ENCODE peak calls at places on chromosome 3, in four cellular contexts. T, N, Y and B are unnamed samples.

GRCh38 chr3:182682263-182683229 is 110.8 kb upstream of the ATP11B start:
- DNase-seq in T (peak), Y (peak), N (no peak), B (peak)

GRCh38 chr3:186060222-186060621 is 48.7 kb downstream of the ETV5 start:
- DNase-seq in N (no peak), T (no peak), Y (no peak), B (no peak)

GRCh38 chr3:84547971-84548970 is 410.5 kb upstream of the CADM2 start:
- DNase-seq in T (no peak), Y (peak), N (no peak), B (no peak)

GRCh38 chr3:159356606-159357005 is 554.8 kb downstream of the MFSD1 start:
- DNase-seq in N (no peak), Y (no peak), T (no peak), B (no peak)

GRCh38 chr3:189974372-189974771 is 146.3 kb downstream of the P3H2 start:
- DNase-seq in Y (no peak), T (no peak), N (no peak), B (no peak)

GRCh38 chr3:132001036-132001435 is 33.8 kb downstream of the CPNE4 start:
- DNase-seq in N (no peak), T (no peak), Y (no peak), B (no peak)

GRCh38 chr3:196837819-196838420 is 29.8 kb upstream of the SENP5 start:
- DNase-seq in T (peak), N (peak), Y (peak), B (peak)

GRCh38 chr3:1026395-1026794 is 66.4 kb upstream of the CNTN6 start:
- DNase-seq in Y (no peak), N (no peak), T (no peak), B (no peak)

GRCh38 chr3:105483476-105483875 is 116.8 kb downstream of the ALCAM start:
- DNase-seq in T (no peak), Y (no peak), N (no peak), B (no peak)

GRCh38 chr3:72231439-72232196 is 446.7 kb upstream of the PROK2 start:
- DNase-seq in Y (peak), N (no peak), T (no peak), B (no peak)

GRCh38 chr3:81829946-81830345 is 68.5 kb upstream of the GBE1 start:
- DNase-seq in Y (no peak), N (no peak), T (no peak), B (no peak)

GRCh38 chr3:183490211-183490601 is 61.8 kb upstream of the MCF2L2 start:
- DNase-seq in N (no peak), Y (no peak), T (no peak), B (peak)

GRCh38 chr3:194867270-194867983 is 181.7 kb downstream of the FAM43A start:
- DNase-seq in N (no peak), Y (no peak), T (no peak), B (no peak)

GRCh38 chr3:46861293-46861995 is 1.8 kb downstream of the MYL3 start:
- DNase-seq in T (no peak), N (no peak), Y (peak), B (no peak)

GRCh38 chr3:104474011-104474410 is 892.7 kb upstream of the ALCAM start:
- DNase-seq in T (no peak), Y (no peak), N (no peak), B (no peak)

GRCh38 chr3:181210275-181210674 is 220.7 kb upstream of the DNAJC19 start:
- DNase-seq in T (peak), N (no peak), Y (peak), B (peak)

GRCh38 chr3:50525191-50525590 is 21.8 kb upstream of the CACNA2D2 start:
- DNase-seq in N (no peak), Y (no peak), T (no peak), B (no peak)

GRCh38 chr3:166362698-166363097 is 525.5 kb upstream of the BCHE start:
- DNase-seq in N (no peak), T (no peak), Y (no peak), B (no peak)

GRCh38 chr3:119011528-119011927 is 23.1 kb downstream of the IGSF11 start:
- DNase-seq in N (no peak), Y (no peak), T (no peak), B (no peak)

GRCh38 chr3:125168711-125169410 is 43.7 kb downstream of the SLC12A8 start:
- DNase-seq in Y (no peak), T (no peak), N (no peak), B (peak)

GRCh38 chr3:129226374-129226773 is 23.0 kb upstream of the COPG1 start:
- DNase-seq in N (no peak), Y (no peak), T (peak), B (peak)

GRCh38 chr3:172173316-172174271 is 134.2 kb downstream of the FNDC3B start:
- DNase-seq in N (no peak), Y (no peak), T (no peak), B (no peak)

GRCh38 chr3:51966016-51966415 is 1.2 kb downstream of the PCBP4 start:
- DNase-seq in Y (no peak), N (no peak), T (no peak), B (no peak)
- H3K4me3 ChIP-seq in Y (peak), N (peak), T (no peak), B (no peak)

GRCh38 chr3:156551746-156552145 is 3.2 kb downstream of the SSR3 start:
- DNase-seq in Y (no peak), N (peak), T (peak), B (peak)
- H3K4me3 ChIP-seq in Y (no peak), N (peak), T (peak), B (peak)

GRCh38 chr3:143973352-143974021 is 1.9 kb downstream of the DIPK2A start:
- DNase-seq in Y (peak), T (peak), N (no peak), B (peak)

GRCh38 chr3:143975549-143976152 is 4.0 kb downstream of the DIPK2A start:
- DNase-seq in N (peak), T (peak), Y (peak), B (peak)

GRCh38 chr3:143972495-143973351 is 1.1 kb downstream of the DIPK2A start:
- DNase-seq in N (peak), Y (peak), T (peak), B (peak)

GRCh38 chr3:143974181-143974876 is 2.7 kb downstream of the DIPK2A start:
- DNase-seq in T (no peak), N (no peak), Y (no peak), B (peak)

GRCh38 chr3:143974877-143975238 is 3.2 kb downstream of the DIPK2A start:
- DNase-seq in T (no peak), Y (no peak), N (no peak), B (peak)
- H3K4me3 ChIP-seq in T (peak), Y (peak), N (peak), B (peak)

DNA sequence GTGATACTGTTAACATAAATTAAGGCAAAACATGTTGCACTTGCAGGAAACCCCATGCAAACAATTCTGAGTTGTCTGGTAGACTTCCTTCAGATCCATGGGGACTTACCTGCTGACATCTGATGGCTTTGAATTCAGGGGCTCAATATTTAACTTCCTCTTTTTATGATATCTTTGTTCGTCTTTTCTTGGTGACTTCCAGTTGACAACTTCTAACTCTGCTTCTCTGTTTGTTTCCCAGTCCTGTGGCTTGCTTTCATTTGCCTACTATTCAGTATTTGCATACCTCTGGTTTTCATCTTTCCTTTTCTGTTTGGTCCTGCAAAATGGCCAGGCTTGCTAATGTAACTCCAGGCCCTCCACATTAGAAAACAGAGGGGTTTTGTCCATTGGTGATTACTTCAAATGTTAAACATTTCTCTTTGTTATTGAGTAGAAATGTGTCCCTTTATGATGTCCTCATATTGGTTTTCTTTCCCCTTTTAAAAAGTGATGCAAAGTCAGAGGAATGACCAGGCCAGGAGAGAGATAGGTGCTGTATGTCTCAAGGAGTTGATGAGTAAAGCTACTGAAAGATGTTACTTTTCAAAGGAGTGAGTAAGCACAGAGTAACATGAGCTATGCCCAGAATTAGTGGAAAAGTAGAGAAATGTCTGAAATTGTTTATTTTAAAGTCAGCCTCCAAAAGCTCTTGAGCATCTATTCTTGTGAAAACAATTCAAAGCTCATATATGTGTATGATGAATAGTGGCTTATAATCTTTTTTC is 335.9 kb downstream of the LPP start:
- DNase-seq in N (peak), Y (no peak), T (peak), B (peak)
- H3K4me3 ChIP-seq in N (no peak), Y (no peak), T (no peak), B (no peak)

DNA sequence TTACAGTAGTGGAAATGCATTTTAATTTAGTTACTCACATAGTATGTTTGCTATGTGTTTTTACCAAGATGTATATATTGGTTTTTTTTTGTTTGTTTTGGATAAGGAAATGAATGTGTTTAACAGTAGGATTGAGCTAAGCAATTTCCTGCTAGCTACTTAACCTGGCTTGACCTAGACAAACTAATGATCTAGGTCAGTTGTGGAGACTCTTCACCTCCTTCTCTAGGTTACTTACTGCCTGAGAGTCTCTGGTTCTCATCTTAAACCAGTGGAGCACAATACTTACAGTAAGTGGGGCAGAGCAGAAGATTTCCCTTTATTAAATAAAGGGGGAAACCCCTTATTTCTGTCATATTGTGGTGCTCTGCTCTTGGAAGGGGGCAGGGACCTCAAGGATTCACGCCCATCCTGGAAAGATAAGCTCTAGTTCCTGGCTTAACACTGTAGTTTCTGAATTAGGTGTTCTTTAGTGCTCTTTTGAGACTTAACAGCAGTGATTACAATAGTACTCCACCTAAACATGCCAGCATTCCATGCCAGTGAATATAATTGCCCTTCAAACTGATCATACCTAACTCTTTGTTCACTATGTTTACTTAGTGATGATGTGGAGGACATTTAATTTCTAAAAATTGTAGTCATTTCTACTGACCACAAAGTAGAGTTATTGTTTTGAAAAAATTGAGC is 79.9 kb downstream of the UBP1 start:
- DNase-seq in Y (peak), T (peak), N (no peak), B (peak)
- H3K4me3 ChIP-seq in Y (no peak), T (no peak), N (no peak), B (no peak)

GRCh38 chr3:69999191-70000027 is at the start of gene SAMMSON:
- DNase-seq in Y (no peak), N (peak), T (peak), B (no peak)
- H3K4me3 ChIP-seq in Y (no peak), N (peak), T (peak), B (peak)

GRCh38 chr3:98325055-98325454 is 28.6 kb upstream of the OR5K4 start:
- DNase-seq in T (no peak), Y (no peak), N (no peak), B (no peak)
- H3K4me3 ChIP-seq in T (no peak), Y (no peak), N (no peak), B (no peak)

GRCh38 chr3:14019459-14019858 is 105.2 kb downstream of the CHCHD4 start:
- DNase-seq in T (no peak), Y (no peak), N (no peak), B (no peak)
- H3K4me3 ChIP-seq in T (no peak), Y (no peak), N (no peak), B (no peak)

GRCh38 chr3:41698931-41699330 is 263.0 kb downstream of the ULK4 start:
- DNase-seq in N (no peak), Y (no peak), T (no peak), B (no peak)
- H3K4me3 ChIP-seq in N (no peak), Y (no peak), T (no peak), B (no peak)